ENCODE peak calls at places on chromosome 19, in six cellular contexts. One of them, this sample, is unnamed.

GRCh38 chr19:30314056-30314804 is 58.0 kb upstream of the ZNF536 start:
- DNase-seq in H1: no peak
- DNase-seq in GM12891: no peak
- DNase-seq in HepG2: peak
- DNase-seq in K562: no peak
- DNase-seq in GM12878: no peak
- DNase-seq in this sample: no peak

GRCh38 chr19:18587962-18588610 is 512 bp upstream of the REX1BD start:
- DNase-seq in H1: no peak
- DNase-seq in GM12891: no peak
- DNase-seq in HepG2: peak
- DNase-seq in K562: peak
- DNase-seq in GM12878: no peak
- DNase-seq in this sample: no peak

GRCh38 chr19:30442715-30443114 is 70.5 kb downstream of the ZNF536 start:
- DNase-seq in H1: no peak
- DNase-seq in GM12891: no peak
- DNase-seq in HepG2: no peak
- DNase-seq in K562: no peak
- DNase-seq in GM12878: no peak
- DNase-seq in this sample: no peak

GRCh38 chr19:588093-588742 is 1.5 kb upstream of the HCN2 start:
- DNase-seq in H1: peak
- DNase-seq in GM12891: peak
- DNase-seq in HepG2: peak
- DNase-seq in K562: peak
- DNase-seq in GM12878: no peak
- DNase-seq in this sample: peak

GRCh38 chr19:13441810-13442512 is 64.3 kb downstream of the CACNA1A start:
- DNase-seq in H1: no peak
- DNase-seq in GM12891: peak
- DNase-seq in HepG2: peak
- DNase-seq in K562: peak
- DNase-seq in GM12878: no peak
- DNase-seq in this sample: peak

GRCh38 chr19:45104658-45105384 is 11.8 kb downstream of the PPP1R37 start:
- DNase-seq in H1: no peak
- DNase-seq in GM12891: no peak
- DNase-seq in HepG2: no peak
- DNase-seq in K562: no peak
- DNase-seq in GM12878: no peak
- DNase-seq in this sample: no peak

GRCh38 chr19:32097620-32098019 is 247.8 kb upstream of the ZNF507 start:
- DNase-seq in H1: no peak
- DNase-seq in GM12891: no peak
- DNase-seq in HepG2: no peak
- DNase-seq in K562: no peak
- DNase-seq in GM12878: no peak
- DNase-seq in this sample: no peak

GRCh38 chr19:13149628-13150186 is 468 bp downstream of the STX10 start:
- DNase-seq in H1: no peak
- DNase-seq in GM12891: no peak
- DNase-seq in HepG2: peak
- DNase-seq in K562: no peak
- DNase-seq in GM12878: no peak
- DNase-seq in this sample: no peak

GRCh38 chr19:23183251-23183650 is 66.4 kb downstream of the ZNF730 start:
- DNase-seq in H1: no peak
- DNase-seq in GM12891: no peak
- DNase-seq in HepG2: no peak
- DNase-seq in K562: peak
- DNase-seq in GM12878: no peak
- DNase-seq in this sample: no peak

GRCh38 chr19:33883869-33884519 is 87.3 kb downstream of the KCTD15 start:
- DNase-seq in H1: peak
- DNase-seq in GM12891: no peak
- DNase-seq in HepG2: no peak
- DNase-seq in K562: no peak
- DNase-seq in GM12878: no peak
- DNase-seq in this sample: no peak

GRCh38 chr19:19459099-19459498 is 53.6 kb downstream of the GATAD2A start:
- DNase-seq in H1: no peak
- DNase-seq in GM12891: no peak
- DNase-seq in HepG2: no peak
- DNase-seq in K562: no peak
- DNase-seq in GM12878: no peak
- DNase-seq in this sample: no peak

GRCh38 chr19:50315773-50316448 is 13.3 kb downstream of the KCNC3 start:
- DNase-seq in H1: no peak
- DNase-seq in GM12891: peak
- DNase-seq in HepG2: no peak
- DNase-seq in K562: peak
- DNase-seq in GM12878: no peak
- DNase-seq in this sample: peak

GRCh38 chr19:52369463-52370340 is at the start of gene ZNF880:
- DNase-seq in H1: peak
- DNase-seq in GM12891: peak
- DNase-seq in HepG2: no peak
- DNase-seq in K562: peak
- DNase-seq in GM12878: peak
- DNase-seq in this sample: peak

GRCh38 chr19:15732388-15732787 is 4.6 kb downstream of the OR10H2 start:
- DNase-seq in H1: no peak
- DNase-seq in GM12891: no peak
- DNase-seq in HepG2: no peak
- DNase-seq in K562: no peak
- DNase-seq in GM12878: no peak
- DNase-seq in this sample: no peak

GRCh38 chr19:52231154-52231565 is 38.2 kb upstream of the ZNF766 start:
- DNase-seq in H1: no peak
- DNase-seq in GM12891: no peak
- DNase-seq in HepG2: no peak
- DNase-seq in K562: no peak
- DNase-seq in GM12878: no peak
- DNase-seq in this sample: no peak

GRCh38 chr19:45255611-45256157 is 4.6 kb downstream of the MARK4 start:
- DNase-seq in H1: no peak
- DNase-seq in GM12891: no peak
- DNase-seq in HepG2: no peak
- DNase-seq in K562: peak
- DNase-seq in GM12878: no peak
- DNase-seq in this sample: no peak

GRCh38 chr19:48970923-48971395 is 5.8 kb downstream of the FTL start:
- DNase-seq in H1: no peak
- DNase-seq in GM12891: peak
- DNase-seq in HepG2: peak
- DNase-seq in K562: peak
- DNase-seq in GM12878: no peak
- DNase-seq in this sample: peak

GRCh38 chr19:28519950-28520861 is 692.7 kb downstream of the UQCRFS1 start:
- DNase-seq in H1: no peak
- DNase-seq in GM12891: no peak
- DNase-seq in HepG2: no peak
- DNase-seq in K562: no peak
- DNase-seq in GM12878: no peak
- DNase-seq in this sample: no peak

GRCh38 chr19:55959996-55960675 is 12.5 kb downstream of the NLRP8 start:
- DNase-seq in H1: no peak
- DNase-seq in GM12891: no peak
- DNase-seq in HepG2: no peak
- DNase-seq in K562: no peak
- DNase-seq in GM12878: no peak
- DNase-seq in this sample: no peak

GRCh38 chr19:37970699-37971098 is 63.7 kb downstream of the SIPA1L3 start:
- DNase-seq in H1: no peak
- DNase-seq in GM12891: no peak
- DNase-seq in HepG2: no peak
- DNase-seq in K562: no peak
- DNase-seq in GM12878: no peak
- DNase-seq in this sample: no peak

GRCh38 chr19:45419396-45419795 is 4.3 kb downstream of the ERCC1 start:
- DNase-seq in H1: no peak
- DNase-seq in GM12891: peak
- DNase-seq in HepG2: no peak
- DNase-seq in K562: no peak
- DNase-seq in GM12878: no peak
- DNase-seq in this sample: peak

GRCh38 chr19:43766755-43767043 is 11.9 kb upstream of the SMG9 start:
- DNase-seq in H1: no peak
- DNase-seq in GM12891: no peak
- DNase-seq in HepG2: no peak
- DNase-seq in K562: no peak
- DNase-seq in GM12878: no peak
- DNase-seq in this sample: no peak

GRCh38 chr19:13169769-13170168 is 19.6 kb downstream of the IER2 start:
- DNase-seq in H1: no peak
- DNase-seq in GM12891: no peak
- DNase-seq in HepG2: no peak
- DNase-seq in K562: peak
- DNase-seq in GM12878: no peak
- DNase-seq in this sample: no peak

GRCh38 chr19:6590458-6591319 is at the start of gene CD70:
- DNase-seq in H1: no peak
- DNase-seq in GM12891: peak
- DNase-seq in HepG2: no peak
- DNase-seq in K562: no peak
- DNase-seq in GM12878: peak
- DNase-seq in this sample: peak

GRCh38 chr19:50148528-50148927 is 14.6 kb downstream of the IZUMO2 start:
- DNase-seq in H1: no peak
- DNase-seq in GM12891: no peak
- DNase-seq in HepG2: no peak
- DNase-seq in K562: no peak
- DNase-seq in GM12878: no peak
- DNase-seq in this sample: no peak

GRCh38 chr19:38634757-38635482 is 12.5 kb upstream of the ACTN4 start:
- DNase-seq in H1: no peak
- DNase-seq in GM12891: peak
- DNase-seq in HepG2: no peak
- DNase-seq in K562: peak
- DNase-seq in GM12878: peak
- DNase-seq in this sample: peak

GRCh38 chr19:6733338-6734095 is 3.9 kb downstream of the GPR108 start:
- DNase-seq in H1: no peak
- DNase-seq in GM12891: no peak
- DNase-seq in HepG2: no peak
- DNase-seq in K562: peak
- DNase-seq in GM12878: no peak
- DNase-seq in this sample: no peak

DNA sequence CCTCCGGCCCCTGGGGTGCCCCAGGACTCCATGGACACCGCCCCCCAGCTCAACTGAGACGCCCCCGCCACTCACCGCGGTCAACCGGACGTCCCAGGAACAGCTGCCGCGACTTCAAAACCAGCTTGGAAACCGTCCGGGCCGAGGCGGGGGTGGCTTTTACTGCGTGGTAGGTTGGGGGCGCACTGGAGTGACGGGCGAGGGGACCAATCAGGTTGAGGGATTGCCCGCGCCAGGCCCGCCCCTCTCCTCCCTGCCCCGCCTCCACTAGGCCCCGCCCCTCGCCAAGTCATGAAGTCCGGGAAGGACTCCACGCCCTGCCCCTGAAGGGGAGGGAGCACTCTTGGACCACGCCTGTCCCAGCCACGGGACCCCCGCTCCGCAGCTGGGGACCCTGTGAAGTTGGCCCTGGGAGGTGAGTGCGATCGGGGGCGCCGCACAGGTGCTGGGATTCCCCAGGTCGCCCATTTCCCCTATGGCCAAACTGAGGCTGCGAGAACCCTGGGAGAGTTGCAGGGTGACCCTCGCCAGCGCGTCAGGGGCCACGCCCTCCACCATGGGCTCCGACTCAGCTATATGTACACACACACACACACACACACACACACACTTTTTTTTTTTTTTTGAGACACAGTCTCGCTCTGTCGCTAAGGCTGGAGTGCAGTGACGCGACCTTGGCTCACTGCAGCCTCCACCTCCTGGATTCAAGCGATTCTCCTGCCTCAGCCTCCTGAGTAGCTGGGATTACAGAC is at the start of gene PLIN3:
- DNase-seq in H1: peak
- DNase-seq in GM12891: peak
- DNase-seq in HepG2: peak
- DNase-seq in K562: peak
- DNase-seq in GM12878: peak
- DNase-seq in this sample: peak
- TF ChIP-seq POLR2A in H1: no peak
- TF ChIP-seq POLR2A in GM12891: peak
- TF ChIP-seq POLR2A in HepG2: no peak
- TF ChIP-seq POLR2A in K562: peak
- TF ChIP-seq POLR2A in GM12878: peak
- TF ChIP-seq POLR2A in this sample: no peak

DNA sequence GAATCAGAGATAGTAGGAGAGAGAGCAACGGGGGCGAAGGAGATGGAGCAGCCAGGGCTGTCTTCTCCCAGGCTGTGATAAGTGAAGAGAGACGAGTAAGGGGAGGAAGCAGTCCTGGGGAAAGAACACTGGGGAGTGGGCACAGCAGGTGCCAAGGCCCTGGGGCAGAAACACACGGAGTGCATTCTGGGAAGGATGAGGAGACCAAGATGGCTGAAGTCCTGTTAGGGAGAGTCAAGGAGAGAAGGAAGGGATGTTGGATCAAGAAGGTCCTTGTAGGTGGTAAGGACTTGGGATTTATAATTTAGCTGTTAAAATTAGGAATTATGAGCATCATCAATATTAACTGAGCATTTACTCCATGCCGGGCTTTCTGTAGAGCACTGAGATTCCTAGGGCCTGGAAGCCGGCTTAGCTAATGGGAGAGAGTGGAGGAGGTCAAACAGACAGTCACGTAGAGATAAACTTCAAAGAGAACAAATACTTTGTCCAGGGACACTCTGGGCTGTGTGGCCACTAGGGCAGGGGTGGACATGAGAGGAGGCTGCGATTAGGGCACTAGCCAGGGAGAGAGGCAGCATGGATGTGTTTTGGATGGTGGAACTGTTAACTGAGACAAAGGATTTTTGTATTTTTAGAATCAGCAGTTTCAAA is 134.2 kb upstream of the PEG3 start:
- DNase-seq in H1: no peak
- DNase-seq in GM12891: no peak
- DNase-seq in HepG2: peak
- DNase-seq in K562: no peak
- DNase-seq in GM12878: no peak
- DNase-seq in this sample: no peak
- TF ChIP-seq TAF1 in H1: no peak
- TF ChIP-seq TAF1 in GM12891: no peak
- TF ChIP-seq TAF1 in HepG2: peak
- TF ChIP-seq TAF1 in K562: no peak
- TF ChIP-seq TAF1 in GM12878: no peak
- TF ChIP-seq TAF1 in this sample: no peak

GRCh38 chr19:35560271-35560670 is 3.2 kb downstream of the ATP4A start:
- DNase-seq in H1: no peak
- DNase-seq in GM12891: no peak
- DNase-seq in HepG2: no peak
- DNase-seq in K562: no peak
- DNase-seq in GM12878: no peak
- DNase-seq in this sample: no peak
- TF ChIP-seq POLR2AphosphoS5 in H1: no peak
- TF ChIP-seq POLR2AphosphoS5 in GM12891: no peak
- TF ChIP-seq POLR2AphosphoS5 in HepG2: no peak
- TF ChIP-seq POLR2AphosphoS5 in K562: no peak
- TF ChIP-seq POLR2AphosphoS5 in GM12878: no peak
- TF ChIP-seq POLR2AphosphoS5 in this sample: no peak

GRCh38 chr19:2084993-2085720 is 11.0 kb downstream of the MOB3A start:
- DNase-seq in H1: no peak
- DNase-seq in GM12891: peak
- DNase-seq in HepG2: no peak
- DNase-seq in K562: peak
- DNase-seq in GM12878: peak
- DNase-seq in this sample: peak
- TF ChIP-seq POLR2A in H1: no peak
- TF ChIP-seq POLR2A in GM12891: peak
- TF ChIP-seq POLR2A in HepG2: no peak
- TF ChIP-seq POLR2A in K562: no peak
- TF ChIP-seq POLR2A in GM12878: peak
- TF ChIP-seq POLR2A in this sample: peak

This sample was measured in GM12892.